ENCODE peak calls at places on chromosomes 5 and 9, in eight cellular contexts. V is neural progenitor cell, F is GM23248, W is HepG2, S is fibroblast of lung, N is H1, L is mammary epithelial cell, M is PC-3. B is an unnamed sample. For H3K79me2, the result is how much of the 10 kb centered on the place peaks cover.

GRCh38 chr5:135553688-135554462 is 18.1 kb upstream of the NEUROG1 start:
- DNase-seq in V (peak), L (peak), S (peak), M (peak), F (peak), W (peak), N (no peak), B (no peak)

GRCh38 chr5:140246378-140247122 is 56.4 kb downstream of the PFDN1 start:
- DNase-seq in L (peak), M (peak), F (peak), V (no peak), W (no peak), N (no peak), S (peak), B (no peak)

GRCh38 chr5:11384441-11385250 is 519.6 kb downstream of the CTNND2 start:
- DNase-seq in W (no peak), N (peak), F (peak), M (peak), V (peak), S (peak), L (peak), B (no peak)

GRCh38 chr5:120314201-120314600 is 149.9 kb upstream of the PRR16 start:
- DNase-seq in F (peak), N (no peak), L (peak), V (no peak), W (no peak), M (no peak), S (peak), B (no peak)

GRCh38 chr5:151896041-151896691 is 28.5 kb downstream of the GLRA1 start:
- DNase-seq in S (peak), V (no peak), M (peak), W (no peak), L (peak), F (peak), N (no peak), B (no peak)

GRCh38 chr9:77521091-77521490 is 127.0 kb downstream of the GNA14 start:
- DNase-seq in S (no peak), W (no peak), N (no peak), V (no peak), F (no peak), M (no peak), L (no peak), B (no peak)

GRCh38 chr5:131959906-131960305 is 14.4 kb upstream of the MEIKIN start:
- DNase-seq in M (peak), F (no peak), N (no peak), L (peak), W (no peak), S (no peak), V (no peak), B (no peak)

GRCh38 chr5:75668988-75669760 is 48.1 kb downstream of the POC5 start:
- DNase-seq in N (no peak), F (no peak), W (peak), V (no peak), L (peak), S (peak), M (peak), B (peak)

GRCh38 chr5:118701796-118702195 is 286.6 kb downstream of the DTWD2 start:
- DNase-seq in W (no peak), M (no peak), L (no peak), S (no peak), F (no peak), N (no peak), V (no peak), B (no peak)

GRCh38 chr9:35338561-35339274 is 151.2 kb upstream of the RUSC2 start:
- DNase-seq in V (no peak), N (no peak), M (no peak), S (no peak), W (no peak), L (no peak), F (no peak), B (no peak)

GRCh38 chr5:150791536-150791935 is 13.0 kb downstream of the SMIM3 start:
- DNase-seq in M (no peak), N (no peak), W (no peak), F (peak), S (peak), L (no peak), V (no peak), B (no peak)

GRCh38 chr5:150788974-150789373 is 10.4 kb downstream of the SMIM3 start:
- DNase-seq in M (no peak), N (no peak), L (no peak), F (no peak), W (no peak), S (peak), V (no peak), B (no peak)

GRCh38 chr5:150789943-150790611 is 11.5 kb downstream of the SMIM3 start:
- DNase-seq in F (peak), N (no peak), S (peak), L (peak), W (no peak), V (peak), M (peak), B (peak)

GRCh38 chr5:150787659-150788058 is 9.1 kb downstream of the SMIM3 start:
- DNase-seq in L (no peak), N (no peak), W (no peak), S (peak), M (no peak), F (no peak), V (no peak), B (no peak)

GRCh38 chr5:150789431-150789830 is 10.9 kb downstream of the SMIM3 start:
- DNase-seq in S (peak), V (peak), F (no peak), W (no peak), N (no peak), M (no peak), L (no peak), B (no peak)
- H3K79me2 ChIP-seq in S (half or more), V (half or more), F (half or more), W (half or more), N (under half), M (under half), L (half or more), B (half or more)

GRCh38 chr5:171314728-171315385 is 5.8 kb downstream of the TLX3 start:
- DNase-seq in F (no peak), V (peak), M (no peak), S (no peak), W (no peak), N (peak), L (no peak), B (peak)
- TF ChIP-seq EZH2 in F (no peak), V (peak), M (no peak), S (peak), W (no peak), N (peak), L (peak), B (no peak)

DNA sequence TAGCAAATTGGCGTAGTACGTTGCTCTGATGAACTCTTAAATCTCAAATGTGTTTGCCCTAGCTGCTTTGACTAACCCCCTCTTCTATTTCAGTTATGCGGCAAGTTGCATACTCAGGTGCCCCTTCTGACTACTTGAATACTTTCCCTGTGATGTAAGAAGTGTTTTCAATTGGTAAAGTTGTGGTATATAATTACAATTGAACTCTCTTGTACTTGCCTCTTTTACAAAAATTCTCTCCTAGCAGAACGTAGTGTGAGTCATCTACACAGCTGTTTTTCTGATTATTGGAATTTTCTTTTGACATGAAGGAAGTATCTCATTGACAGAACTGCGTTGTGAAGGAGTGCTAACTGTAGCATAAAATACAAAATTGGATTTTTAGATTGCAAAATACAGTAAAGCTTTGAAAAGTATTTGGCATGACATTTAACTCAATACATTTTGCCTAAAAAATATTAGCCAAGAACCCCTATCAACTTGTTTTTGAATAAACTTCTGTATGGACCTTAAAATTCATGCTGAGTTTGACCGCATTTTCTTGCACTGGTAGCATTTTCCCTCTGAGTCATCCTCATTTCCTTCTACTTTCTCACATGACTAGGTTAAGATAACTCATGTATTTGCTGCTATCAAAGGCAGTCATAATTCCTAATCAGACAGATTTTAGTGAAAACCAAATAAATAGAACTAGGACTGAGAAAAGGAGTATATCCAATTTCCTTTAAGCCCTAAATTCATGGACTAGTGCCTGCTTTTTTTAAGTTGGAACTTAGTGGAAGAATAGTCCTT is 6.3 kb downstream of the CRHBP start:
- DNase-seq in L (peak), S (peak), N (no peak), M (peak), W (no peak), V (no peak), F (peak), B (no peak)
- H2AFZ ChIP-seq in L (no peak), S (no peak), N (no peak), M (no peak), W (no peak), V (no peak), F (no peak), B (no peak)

DNA sequence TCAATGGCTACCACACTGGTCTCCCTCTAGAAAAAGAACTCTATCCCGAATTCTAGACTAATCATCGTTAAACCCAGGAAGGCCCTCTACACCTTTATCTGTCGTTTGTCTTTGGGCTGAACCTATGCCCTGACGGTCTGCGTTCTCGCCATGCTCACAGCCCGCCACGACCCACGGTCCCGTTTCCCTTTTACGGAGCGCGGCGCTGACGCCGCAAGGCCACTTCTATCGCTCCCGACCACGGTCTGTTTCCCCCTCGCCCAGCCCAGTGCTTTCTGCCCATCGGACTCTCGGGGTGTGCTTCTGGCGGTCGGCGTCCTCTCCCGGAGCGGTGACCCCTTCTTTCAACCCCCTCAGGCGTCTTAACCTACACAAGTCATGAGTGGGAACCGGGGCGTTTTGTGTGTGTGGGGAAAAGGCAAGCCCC is 974 bp downstream of the C9orf40 start:
- DNase-seq in M (peak), F (peak), S (peak), V (peak), W (peak), N (peak), L (peak), B (peak)
- H3K79me2 ChIP-seq in M (under half), F (under half), S (under half), V (under half), W (under half), N (under half), L (under half), B (half or more)

GRCh38 chr5:179345429-179346321 is at the start of gene ADAMTS2:
- DNase-seq in L (no peak), S (no peak), M (no peak), W (no peak), N (peak), V (peak), F (peak), B (peak)

GRCh38 chr5:179343021-179343781 is 2.1 kb downstream of the ADAMTS2 start:
- DNase-seq in W (no peak), V (peak), F (peak), L (no peak), M (no peak), S (peak), N (no peak), B (no peak)

GRCh38 chr5:179345179-179345428 is 157 bp downstream of the ADAMTS2 start:
- DNase-seq in V (no peak), M (no peak), W (no peak), S (peak), L (no peak), F (no peak), N (peak), B (no peak)

GRCh38 chr5:179343902-179344300 is 1.4 kb downstream of the ADAMTS2 start:
- DNase-seq in M (no peak), F (peak), L (no peak), W (no peak), S (peak), N (peak), V (peak), B (no peak)

DNA sequence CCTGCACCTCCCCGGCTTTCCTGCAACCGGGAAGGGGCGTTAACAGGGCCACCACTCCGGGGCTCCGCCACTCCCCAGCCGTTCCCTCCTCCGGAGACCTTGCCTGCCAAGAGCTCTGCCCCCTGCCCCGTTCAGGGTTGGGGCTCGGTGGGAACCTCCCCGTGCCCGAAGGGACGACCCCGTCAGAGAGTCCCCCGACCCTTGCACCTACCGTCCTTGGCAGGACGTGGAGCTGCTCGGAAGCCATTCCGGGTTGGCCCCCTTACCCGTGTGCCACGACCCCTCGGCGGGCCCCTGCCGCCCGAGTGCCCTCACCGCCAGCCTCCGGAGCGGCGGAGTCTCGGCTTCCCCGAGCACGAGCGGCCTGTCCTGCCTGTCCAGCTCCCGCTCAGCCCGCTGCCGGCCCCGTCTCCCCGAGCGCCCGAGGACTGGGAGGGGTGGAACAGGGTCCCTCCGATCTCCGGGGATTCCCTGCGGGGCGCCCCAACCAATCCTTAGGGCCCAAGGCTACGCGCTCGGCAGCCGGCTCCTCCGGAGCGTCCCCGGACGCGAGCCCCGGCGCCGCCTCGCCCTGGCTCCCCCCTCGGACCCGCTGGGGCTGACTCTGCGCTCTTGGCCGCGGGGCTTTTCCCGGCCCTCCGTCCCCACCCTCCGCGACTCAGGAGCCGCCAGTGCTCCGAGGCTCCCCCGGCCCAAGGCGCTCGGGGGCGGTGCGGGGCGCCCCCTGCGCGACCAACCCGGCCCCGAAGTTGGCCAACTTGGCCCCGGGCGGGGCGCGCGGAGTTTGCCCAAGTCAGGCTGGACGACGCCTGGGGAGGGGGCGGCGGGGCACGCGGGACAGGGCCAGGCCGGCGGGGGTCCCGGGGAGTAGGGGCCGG is 721 bp downstream of the ADAMTS2 start:
- DNase-seq in V (no peak), N (peak), M (no peak), S (peak), W (no peak), L (no peak), F (peak), B (no peak)
- TF ChIP-seq EZH2 in V (peak), N (peak), M (peak), S (no peak), W (peak), L (no peak), F (no peak), B (no peak)

DNA sequence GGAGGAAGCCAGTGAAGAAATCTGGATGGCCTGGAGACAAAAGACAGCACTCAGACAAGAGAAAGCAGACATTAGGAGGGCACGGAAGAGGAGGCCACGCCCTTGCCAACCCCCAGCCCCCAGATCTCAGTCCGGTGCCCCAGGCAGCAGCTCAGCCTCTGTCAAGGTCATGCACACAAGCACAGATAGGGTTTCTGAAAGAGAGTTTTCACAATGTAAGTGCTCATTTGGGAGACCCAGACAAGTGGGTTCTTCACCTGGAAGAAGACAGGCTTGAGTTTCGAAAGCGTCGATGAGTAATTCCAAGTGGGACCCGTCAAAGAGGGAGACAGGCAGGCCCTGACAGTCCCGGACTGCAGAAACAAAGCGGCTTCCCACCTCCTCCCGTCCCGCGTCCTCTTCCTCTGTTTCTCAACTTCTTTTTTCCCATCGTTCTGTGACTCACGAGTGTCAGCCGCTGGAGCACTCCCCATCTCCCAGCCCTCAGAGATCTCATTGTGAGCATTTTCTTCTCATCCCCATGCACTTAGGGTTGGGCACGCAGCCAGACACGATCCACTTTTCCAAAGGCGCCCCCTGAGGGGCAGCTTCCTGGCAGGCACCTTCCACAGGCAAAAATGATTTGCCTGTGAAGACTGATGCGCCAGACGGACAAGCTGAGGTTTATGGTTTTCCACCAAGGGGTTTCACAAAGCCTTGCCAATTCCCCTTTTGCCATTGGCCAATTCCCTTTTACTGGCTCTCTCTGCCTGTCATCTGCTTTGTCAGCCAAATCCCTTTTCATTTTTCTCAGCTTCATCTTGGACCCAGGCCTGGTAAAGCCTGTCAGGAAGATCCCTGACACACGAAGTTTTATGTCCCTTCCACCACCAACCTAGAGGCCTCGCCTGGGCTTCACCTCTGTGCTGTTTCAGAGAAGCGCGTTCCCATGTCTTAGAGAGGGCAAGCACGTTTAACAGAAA is 86.4 kb upstream of the ANKRD55 start:
- DNase-seq in S (peak), M (no peak), F (peak), N (no peak), V (no peak), W (peak), L (peak), B (no peak)
- H2AFZ ChIP-seq in S (peak), M (no peak), F (peak), N (no peak), V (no peak), W (no peak), L (peak), B (no peak)

GRCh38 chr5:16920109-16920816 is 15.8 kb downstream of the MYO10 start:
- DNase-seq in V (no peak), M (no peak), W (no peak), N (no peak), S (no peak), L (no peak), F (no peak), B (no peak)
- H3K79me2 ChIP-seq in V (half or more), M (half or more), W (under half), N (under half), S (half or more), L (half or more), F (half or more), B (under half)

DNA sequence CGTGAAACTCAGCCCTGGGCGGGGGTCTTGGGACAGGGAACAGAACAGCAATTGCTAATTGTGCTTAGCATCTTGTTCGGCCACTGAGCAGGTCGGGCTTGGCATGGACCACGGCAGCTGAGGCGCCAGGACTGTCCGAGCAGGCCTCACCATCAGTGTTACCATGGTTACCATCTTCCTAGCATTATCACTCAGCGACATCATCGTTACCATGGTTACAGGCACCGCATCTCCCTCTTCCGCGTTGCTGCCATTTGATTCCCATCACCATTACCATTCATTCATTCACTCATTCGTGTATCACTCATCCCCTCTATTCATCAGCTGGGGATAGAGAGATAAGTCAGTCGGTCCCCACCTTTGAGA is 81.0 kb upstream of the ZBTB43 start:
- DNase-seq in N (peak), L (no peak), V (peak), M (no peak), W (no peak), S (peak), F (no peak), B (no peak)
- TF ChIP-seq EZH2 in N (peak), L (no peak), V (no peak), M (no peak), W (no peak), S (peak), F (no peak), B (no peak)

GRCh38 chr9:71630371-71630770 is 137.9 kb downstream of the CEMIP2 start:
- DNase-seq in L (no peak), W (no peak), N (no peak), V (no peak), M (no peak), S (no peak), F (no peak), B (peak)

GRCh38 chr9:71627537-71627936 is 140.8 kb downstream of the CEMIP2 start:
- DNase-seq in S (no peak), V (no peak), W (peak), N (no peak), L (no peak), M (no peak), F (no peak), B (no peak)

GRCh38 chr9:71632771-71633170 is 135.5 kb downstream of the CEMIP2 start:
- DNase-seq in F (no peak), N (no peak), S (peak), V (no peak), W (no peak), M (no peak), L (no peak), B (no peak)

GRCh38 chr9:71628247-71628646 is 140.1 kb downstream of the CEMIP2 start:
- DNase-seq in M (peak), W (peak), N (no peak), F (peak), L (no peak), V (no peak), S (no peak), B (no peak)

GRCh38 chr9:71629816-71630215 is 138.5 kb downstream of the CEMIP2 start:
- DNase-seq in L (no peak), S (no peak), W (no peak), M (no peak), N (no peak), V (no peak), F (no peak), B (no peak)
- H2AFZ ChIP-seq in L (no peak), S (no peak), W (no peak), M (no peak), N (no peak), V (peak), F (no peak), B (no peak)

GRCh38 chr5:61414806-61415205 is 82.7 kb downstream of the ZSWIM6 start:
- DNase-seq in N (no peak), V (peak), L (no peak), W (no peak), S (no peak), M (no peak), F (no peak), B (no peak)
- H3K79me2 ChIP-seq in N (under half), V (half or more), L (half or more), W (under half), S (half or more), M (half or more), F (half or more), B (under half)